ENCODE peak calls at places on chromosomes 16 and 17, in four cellular contexts. Y is HepG2, U is H1, Z is K562. A is an unnamed sample.

GRCh38 chr17:61766520-61766919 is 96.8 kb downstream of the BRIP1 start:
- DNase-seq in Y (no peak), U (no peak), Z (no peak), A (no peak)

GRCh38 chr16:73572135-73572534 is 524.2 kb upstream of the ZFHX3 start:
- DNase-seq in Y (no peak), U (no peak), Z (no peak), A (no peak)

GRCh38 chr16:2231016-2231931 is 5.0 kb upstream of the DNASE1L2 start:
- DNase-seq in Y (no peak), U (no peak), Z (no peak), A (no peak)

GRCh38 chr16:1005286-1005685 is 23.7 kb downstream of the SOX8 start:
- DNase-seq in Y (no peak), U (no peak), Z (no peak), A (no peak)

GRCh38 chr17:17328251-17328650 is 25.1 kb downstream of the NT5M start:
- DNase-seq in Y (no peak), U (no peak), Z (no peak), A (no peak)

GRCh38 chr16:49337814-49338350 is 35.7 kb upstream of the C16orf78 start:
- DNase-seq in Y (no peak), U (peak), Z (no peak), A (no peak)

GRCh38 chr16:401468-402348 is at the start of gene DECR2:
- DNase-seq in Y (peak), U (peak), Z (peak), A (no peak)

GRCh38 chr17:74132354-74132753 is 71.1 kb upstream of the RPL38 start:
- DNase-seq in Y (no peak), U (no peak), Z (no peak), A (no peak)

GRCh38 chr17:45228985-45229517 is 7.4 kb downstream of the FMNL1 start:
- DNase-seq in Y (peak), U (no peak), Z (peak), A (no peak)

GRCh38 chr17:5912927-5913565 is 157.1 kb upstream of the WSCD1 start:
- DNase-seq in Y (no peak), U (no peak), Z (no peak), A (no peak)

GRCh38 chr16:67116388-67117311 is 6.9 kb downstream of the PHAF1 start:
- DNase-seq in Y (peak), U (no peak), Z (no peak), A (no peak)

GRCh38 chr17:57144567-57144966 is 59.5 kb downstream of the AKAP1 start:
- DNase-seq in Y (no peak), U (no peak), Z (no peak), A (no peak)

GRCh38 chr16:85640606-85641005 is 27.5 kb downstream of the GSE1 start:
- DNase-seq in Y (no peak), U (no peak), Z (no peak), A (no peak)

GRCh38 chr17:75720656-75721462 is at the start of gene ITGB4:
- DNase-seq in Y (peak), U (peak), Z (peak), A (peak)

GRCh38 chr17:43125967-43126910 is 1.1 kb upstream of the BRCA1 start:
- DNase-seq in Y (peak), U (no peak), Z (peak), A (no peak)

GRCh38 chr17:74751210-74751529 is 2.7 kb downstream of the NHERF1 start:
- DNase-seq in Y (no peak), U (no peak), Z (no peak), A (no peak)

GRCh38 chr17:4301066-4301465 is 37.3 kb upstream of the ANKFY1 start:
- DNase-seq in Y (no peak), U (no peak), Z (no peak), A (no peak)

GRCh38 chr17:6421700-6422604 is 13.0 kb downstream of the AIPL1 start:
- DNase-seq in Y (peak), U (peak), Z (peak), A (peak)

GRCh38 chr17:81139428-81139827 is 25.9 kb upstream of the PVALEF start:
- DNase-seq in Y (no peak), U (no peak), Z (no peak), A (no peak)

GRCh38 chr17:27495460-27495859 is 39.2 kb downstream of the KSR1 start:
- DNase-seq in Y (no peak), U (no peak), Z (no peak), A (no peak)

GRCh38 chr17:66679631-66680517 is 155.0 kb upstream of the CACNG5 start:
- DNase-seq in Y (no peak), U (no peak), Z (no peak), A (no peak)

GRCh38 chr17:63838586-63839184 is 3.8 kb downstream of the SMARCD2 start:
- DNase-seq in Y (no peak), U (no peak), Z (no peak), A (no peak)

GRCh38 chr16:84444476-84444875 is 60.0 kb downstream of the MEAK7 start:
- DNase-seq in Y (no peak), U (no peak), Z (no peak), A (no peak)

GRCh38 chr17:67608691-67609090 is 109.0 kb upstream of the NOL11 start:
- DNase-seq in Y (no peak), U (no peak), Z (no peak), A (no peak)

GRCh38 chr17:19996502-19996901 is 12.7 kb upstream of the SPECC1 start:
- DNase-seq in Y (no peak), U (no peak), Z (no peak), A (no peak)

GRCh38 chr16:65888201-65888600 is 478.3 kb upstream of the CDH5 start:
- DNase-seq in Y (no peak), U (no peak), Z (no peak), A (no peak)

GRCh38 chr16:749010-749409 is 8.2 kb upstream of the CIAO3 start:
- DNase-seq in Y (no peak), U (no peak), Z (no peak), A (no peak)

GRCh38 chr17:8121531-8122390 is 2.1 kb downstream of the HES7 start:
- DNase-seq in Y (no peak), U (peak), Z (peak), A (peak)

GRCh38 chr17:40598928-40599627 is 33.8 kb upstream of the CCR7 start:
- DNase-seq in Y (no peak), U (no peak), Z (no peak), A (no peak)

GRCh38 chr17:43908111-43908721 is 880 bp upstream of the MPP2 start:
- DNase-seq in Y (no peak), U (peak), Z (peak), A (peak)

GRCh38 chr17:45160505-45161287 is 979 bp upstream of the HEXIM2 start:
- DNase-seq in Y (peak), U (peak), Z (peak), A (no peak)

GRCh38 chr17:77274137-77274829 is 133.5 kb downstream of the SEC14L1 start:
- DNase-seq in Y (no peak), U (no peak), Z (no peak), A (no peak)

GRCh38 chr17:16617481-16618060 is 36.1 kb downstream of the ZNF624 start:
- DNase-seq in Y (no peak), U (no peak), Z (no peak), A (no peak)

GRCh38 chr16:89018605-89019158 is 41.7 kb upstream of the CBFA2T3 start:
- DNase-seq in Y (no peak), U (no peak), Z (no peak), A (no peak)

GRCh38 chr17:63039342-63039741 is 73.3 kb downstream of the TANC2 start:
- DNase-seq in Y (no peak), U (no peak), Z (no peak), A (no peak)

GRCh38 chr16:85052536-85052935 is 24.9 kb downstream of the KIAA0513 start:
- DNase-seq in Y (no peak), U (no peak), Z (no peak), A (no peak)

GRCh38 chr16:21218135-21218534 is 6.8 kb upstream of the ZP2 start:
- DNase-seq in Y (peak), U (no peak), Z (no peak), A (no peak)

GRCh38 chr17:80087346-80088265 is 13.8 kb upstream of the GAA start:
- DNase-seq in Y (no peak), U (no peak), Z (no peak), A (no peak)

GRCh38 chr16:59552164-59552563 is 818.0 kb upstream of the GOT2 start:
- DNase-seq in Y (peak), U (no peak), Z (no peak), A (no peak)
- TF ChIP-seq YY1 in Y (no peak), U (no peak), Z (no peak), A (no peak)

GRCh38 chr17:1762906-1763829 is 1.3 kb downstream of the SERPINF1 start:
- DNase-seq in Y (peak), U (peak), Z (peak), A (no peak)
- TF ChIP-seq POLR2A in Y (peak), U (no peak), Z (no peak), A (no peak)

DNA sequence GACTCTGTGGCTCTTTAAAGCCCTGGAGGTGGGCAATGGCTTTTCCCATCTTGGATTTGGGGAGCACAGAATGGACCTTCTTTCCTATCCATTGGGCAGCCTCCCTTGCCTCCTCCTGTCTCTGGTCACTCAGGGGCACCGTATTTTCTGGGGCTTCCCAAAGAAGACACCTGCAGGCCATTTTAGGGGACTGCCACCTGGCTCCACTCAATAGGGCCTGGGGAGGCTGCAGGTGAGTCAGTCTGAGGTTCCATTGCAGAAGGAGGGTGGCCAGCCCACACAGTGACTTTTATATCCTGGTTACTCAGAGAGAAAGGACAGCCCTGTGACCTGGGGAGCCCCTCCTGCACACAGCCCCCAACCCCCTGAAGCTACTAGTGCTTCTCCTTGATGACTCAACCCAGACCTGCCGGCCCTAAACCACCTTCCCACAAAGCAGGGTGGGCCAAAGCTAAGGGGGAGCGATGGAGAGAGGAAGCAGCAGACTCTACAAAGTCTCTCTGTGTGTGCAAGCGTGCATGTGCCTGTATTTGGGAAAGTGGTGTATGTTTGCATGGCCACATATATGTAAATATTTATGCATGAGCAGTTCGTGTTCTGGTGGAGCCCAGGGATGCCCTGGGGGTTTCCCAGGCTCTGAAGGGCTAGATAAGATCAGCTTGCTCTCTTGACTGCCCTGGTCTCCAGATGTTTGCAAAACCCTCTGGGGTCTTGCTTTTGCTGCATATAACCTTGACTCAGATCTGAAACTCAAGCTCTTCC is 5.0 kb downstream of the CX3CL1 start:
- DNase-seq in Y (peak), U (no peak), Z (no peak), A (no peak)
- TF ChIP-seq MAX in Y (no peak), U (no peak), Z (no peak), A (no peak)

GRCh38 chr16:88005968-88006367 is 54.7 kb downstream of the BANP start:
- DNase-seq in Y (no peak), U (no peak), Z (no peak), A (no peak)

GRCh38 chr16:88005148-88005547 is 53.9 kb downstream of the BANP start:
- DNase-seq in Y (no peak), U (peak), Z (no peak), A (no peak)

GRCh38 chr16:88008835-88009234 is 57.6 kb downstream of the BANP start:
- DNase-seq in Y (no peak), U (no peak), Z (no peak), A (no peak)

GRCh38 chr16:88009566-88010342 is 58.5 kb downstream of the BANP start:
- DNase-seq in Y (no peak), U (no peak), Z (no peak), A (no peak)

DNA sequence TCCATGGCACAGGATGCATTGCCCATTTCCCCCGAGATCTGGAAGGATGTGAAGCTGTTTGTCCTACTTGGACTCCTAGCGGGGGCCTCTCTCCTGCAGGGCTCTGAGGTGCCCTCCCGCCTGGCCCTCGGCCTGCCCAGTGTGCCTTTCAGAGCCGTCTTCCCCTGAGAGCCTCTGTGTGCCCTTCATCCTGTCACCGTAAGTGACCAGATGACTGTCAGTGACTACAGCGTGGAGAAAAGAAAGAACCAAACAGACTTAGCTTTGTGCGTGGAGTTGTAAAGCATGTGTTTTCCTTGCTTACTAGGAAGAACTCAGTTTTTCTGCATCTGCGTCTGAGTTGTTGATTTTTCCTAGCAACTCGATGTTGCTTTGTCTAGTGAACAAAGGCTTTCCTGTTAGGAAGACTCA is 56.1 kb downstream of the BANP start:
- DNase-seq in Y (no peak), U (no peak), Z (no peak), A (no peak)
- TF ChIP-seq YY1 in Y (no peak), U (no peak), Z (no peak), A (no peak)

DNA sequence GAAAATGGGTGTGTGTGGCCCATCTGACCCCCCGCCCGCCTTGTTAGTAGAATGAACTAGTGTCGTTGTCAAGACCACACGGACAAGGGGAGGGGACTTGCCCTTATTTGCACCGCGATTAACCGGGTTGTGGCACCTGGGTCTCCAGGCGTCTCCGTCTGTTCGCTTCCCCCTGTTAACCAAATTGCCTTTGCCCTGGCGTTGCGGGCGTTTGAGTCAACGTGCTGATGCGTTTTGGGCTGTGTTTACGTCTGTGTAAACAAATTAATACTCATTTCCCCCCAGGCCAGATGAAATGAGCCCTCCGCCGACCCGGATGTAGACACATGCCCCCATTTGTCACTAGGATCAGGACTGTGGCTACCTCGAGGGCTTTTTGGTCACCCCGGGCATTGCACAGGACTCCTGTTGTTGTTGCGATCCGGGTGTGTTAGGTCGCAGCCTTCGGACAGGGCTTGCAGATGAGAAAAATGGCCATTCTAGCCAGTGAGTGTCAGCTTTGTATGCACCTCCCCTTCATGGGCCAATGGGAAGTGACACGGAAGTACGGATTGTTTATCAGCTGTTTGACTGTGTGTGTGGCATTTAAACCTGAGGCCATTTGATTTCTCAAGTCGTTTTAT is 906 bp downstream of the RBL2 start:
- DNase-seq in Y (peak), U (peak), Z (peak), A (peak)
- TF ChIP-seq POLR2A in Y (peak), U (no peak), Z (peak), A (no peak)

A was measured in HCT116.